ENCODE peak calls at places on chromosome 12, in seven cellular contexts. One of them, this sample, is unnamed.

GRCh38 chr12:6551063-6551461 is 4.8 kb downstream of the IFFO1 start:
- DNase-seq in activated T-helper 1 cell treated with Interleukin-2 at 50 U/mL for 16 hours: no peak
- DNase-seq in H9: peak
- DNase-seq in T follicular helper cell: no peak
- DNase-seq in stimulated activated CD8-positive, alpha-beta memory T cell treated with anti-CD3 and anti-CD28 coated beads, Interleukin-15, amount 100 ng/mL, for 24 hours: no peak
- DNase-seq in heart right ventricle: peak
- DNase-seq in GM10248: no peak
- DNase-seq in this sample: no peak

GRCh38 chr12:1790470-1790869 is 29.9 kb upstream of the LRTM2 start:
- DNase-seq in activated T-helper 1 cell treated with Interleukin-2 at 50 U/mL for 16 hours: no peak
- DNase-seq in H9: no peak
- DNase-seq in T follicular helper cell: no peak
- DNase-seq in stimulated activated CD8-positive, alpha-beta memory T cell treated with anti-CD3 and anti-CD28 coated beads, Interleukin-15, amount 100 ng/mL, for 24 hours: no peak
- DNase-seq in heart right ventricle: no peak
- DNase-seq in GM10248: no peak
- DNase-seq in this sample: no peak

GRCh38 chr12:8894378-8894777 is 19.9 kb upstream of the PHC1 start:
- DNase-seq in activated T-helper 1 cell treated with Interleukin-2 at 50 U/mL for 16 hours: no peak
- DNase-seq in H9: no peak
- DNase-seq in T follicular helper cell: no peak
- DNase-seq in stimulated activated CD8-positive, alpha-beta memory T cell treated with anti-CD3 and anti-CD28 coated beads, Interleukin-15, amount 100 ng/mL, for 24 hours: no peak
- DNase-seq in heart right ventricle: no peak
- DNase-seq in GM10248: no peak
- DNase-seq in this sample: no peak

GRCh38 chr12:94099191-94099983 is 49.0 kb upstream of the PLXNC1 start:
- DNase-seq in activated T-helper 1 cell treated with Interleukin-2 at 50 U/mL for 16 hours: no peak
- DNase-seq in H9: no peak
- DNase-seq in T follicular helper cell: no peak
- DNase-seq in stimulated activated CD8-positive, alpha-beta memory T cell treated with anti-CD3 and anti-CD28 coated beads, Interleukin-15, amount 100 ng/mL, for 24 hours: no peak
- DNase-seq in heart right ventricle: no peak
- DNase-seq in GM10248: no peak
- DNase-seq in this sample: peak

GRCh38 chr12:47978598-47978873 is 15.1 kb downstream of the TMEM106C start:
- DNase-seq in activated T-helper 1 cell treated with Interleukin-2 at 50 U/mL for 16 hours: no peak
- DNase-seq in H9: no peak
- DNase-seq in T follicular helper cell: no peak
- DNase-seq in stimulated activated CD8-positive, alpha-beta memory T cell treated with anti-CD3 and anti-CD28 coated beads, Interleukin-15, amount 100 ng/mL, for 24 hours: no peak
- DNase-seq in heart right ventricle: no peak
- DNase-seq in GM10248: no peak
- DNase-seq in this sample: no peak

GRCh38 chr12:56061982-56062381 is 18.0 kb upstream of the ERBB3 start:
- DNase-seq in activated T-helper 1 cell treated with Interleukin-2 at 50 U/mL for 16 hours: no peak
- DNase-seq in H9: no peak
- DNase-seq in T follicular helper cell: no peak
- DNase-seq in stimulated activated CD8-positive, alpha-beta memory T cell treated with anti-CD3 and anti-CD28 coated beads, Interleukin-15, amount 100 ng/mL, for 24 hours: no peak
- DNase-seq in heart right ventricle: no peak
- DNase-seq in GM10248: no peak
- DNase-seq in this sample: no peak

GRCh38 chr12:48980953-48981756 is 3.0 kb downstream of the WNT1 start:
- DNase-seq in activated T-helper 1 cell treated with Interleukin-2 at 50 U/mL for 16 hours: no peak
- DNase-seq in H9: no peak
- DNase-seq in T follicular helper cell: peak
- DNase-seq in stimulated activated CD8-positive, alpha-beta memory T cell treated with anti-CD3 and anti-CD28 coated beads, Interleukin-15, amount 100 ng/mL, for 24 hours: no peak
- DNase-seq in heart right ventricle: no peak
- DNase-seq in GM10248: peak
- DNase-seq in this sample: no peak

GRCh38 chr12:95286713-95287112 is 69.1 kb downstream of the VEZT start:
- DNase-seq in activated T-helper 1 cell treated with Interleukin-2 at 50 U/mL for 16 hours: no peak
- DNase-seq in H9: no peak
- DNase-seq in T follicular helper cell: no peak
- DNase-seq in stimulated activated CD8-positive, alpha-beta memory T cell treated with anti-CD3 and anti-CD28 coated beads, Interleukin-15, amount 100 ng/mL, for 24 hours: no peak
- DNase-seq in heart right ventricle: no peak
- DNase-seq in GM10248: no peak
- DNase-seq in this sample: no peak

GRCh38 chr12:100608776-100609175 is 35.3 kb downstream of the GAS2L3 start:
- DNase-seq in activated T-helper 1 cell treated with Interleukin-2 at 50 U/mL for 16 hours: no peak
- DNase-seq in H9: no peak
- DNase-seq in T follicular helper cell: no peak
- DNase-seq in stimulated activated CD8-positive, alpha-beta memory T cell treated with anti-CD3 and anti-CD28 coated beads, Interleukin-15, amount 100 ng/mL, for 24 hours: no peak
- DNase-seq in heart right ventricle: no peak
- DNase-seq in GM10248: no peak
- DNase-seq in this sample: no peak

GRCh38 chr12:2198088-2198501 is 145.3 kb downstream of the CACNA1C start:
- DNase-seq in activated T-helper 1 cell treated with Interleukin-2 at 50 U/mL for 16 hours: no peak
- DNase-seq in H9: peak
- DNase-seq in T follicular helper cell: no peak
- DNase-seq in stimulated activated CD8-positive, alpha-beta memory T cell treated with anti-CD3 and anti-CD28 coated beads, Interleukin-15, amount 100 ng/mL, for 24 hours: no peak
- DNase-seq in heart right ventricle: peak
- DNase-seq in GM10248: no peak
- DNase-seq in this sample: no peak

GRCh38 chr12:109494348-109494881 is 17.0 kb downstream of the UBE3B start:
- DNase-seq in activated T-helper 1 cell treated with Interleukin-2 at 50 U/mL for 16 hours: no peak
- DNase-seq in H9: no peak
- DNase-seq in T follicular helper cell: no peak
- DNase-seq in stimulated activated CD8-positive, alpha-beta memory T cell treated with anti-CD3 and anti-CD28 coated beads, Interleukin-15, amount 100 ng/mL, for 24 hours: no peak
- DNase-seq in heart right ventricle: no peak
- DNase-seq in GM10248: no peak
- DNase-seq in this sample: no peak

GRCh38 chr12:7951671-7952070 is 15.7 kb upstream of the SLC2A3 start:
- DNase-seq in activated T-helper 1 cell treated with Interleukin-2 at 50 U/mL for 16 hours: no peak
- DNase-seq in H9: no peak
- DNase-seq in T follicular helper cell: no peak
- DNase-seq in stimulated activated CD8-positive, alpha-beta memory T cell treated with anti-CD3 and anti-CD28 coated beads, Interleukin-15, amount 100 ng/mL, for 24 hours: no peak
- DNase-seq in heart right ventricle: no peak
- DNase-seq in GM10248: no peak
- DNase-seq in this sample: no peak

GRCh38 chr12:16299403-16299802 is 21.9 kb upstream of the SLC15A5 start:
- DNase-seq in activated T-helper 1 cell treated with Interleukin-2 at 50 U/mL for 16 hours: no peak
- DNase-seq in H9: no peak
- DNase-seq in T follicular helper cell: no peak
- DNase-seq in stimulated activated CD8-positive, alpha-beta memory T cell treated with anti-CD3 and anti-CD28 coated beads, Interleukin-15, amount 100 ng/mL, for 24 hours: no peak
- DNase-seq in heart right ventricle: no peak
- DNase-seq in GM10248: no peak
- DNase-seq in this sample: no peak

GRCh38 chr12:108805136-108805535 is 52.2 kb downstream of the SSH1 start:
- DNase-seq in activated T-helper 1 cell treated with Interleukin-2 at 50 U/mL for 16 hours: no peak
- DNase-seq in H9: no peak
- DNase-seq in T follicular helper cell: no peak
- DNase-seq in stimulated activated CD8-positive, alpha-beta memory T cell treated with anti-CD3 and anti-CD28 coated beads, Interleukin-15, amount 100 ng/mL, for 24 hours: no peak
- DNase-seq in heart right ventricle: no peak
- DNase-seq in GM10248: no peak
- DNase-seq in this sample: no peak

GRCh38 chr12:20309504-20310148 is 58.7 kb upstream of the PDE3A start:
- DNase-seq in activated T-helper 1 cell treated with Interleukin-2 at 50 U/mL for 16 hours: no peak
- DNase-seq in H9: no peak
- DNase-seq in T follicular helper cell: no peak
- DNase-seq in stimulated activated CD8-positive, alpha-beta memory T cell treated with anti-CD3 and anti-CD28 coated beads, Interleukin-15, amount 100 ng/mL, for 24 hours: no peak
- DNase-seq in heart right ventricle: peak
- DNase-seq in GM10248: no peak
- DNase-seq in this sample: no peak

GRCh38 chr12:65879878-65880277 is 55.6 kb downstream of the HMGA2 start:
- DNase-seq in activated T-helper 1 cell treated with Interleukin-2 at 50 U/mL for 16 hours: no peak
- DNase-seq in H9: no peak
- DNase-seq in T follicular helper cell: no peak
- DNase-seq in stimulated activated CD8-positive, alpha-beta memory T cell treated with anti-CD3 and anti-CD28 coated beads, Interleukin-15, amount 100 ng/mL, for 24 hours: no peak
- DNase-seq in heart right ventricle: no peak
- DNase-seq in GM10248: no peak
- DNase-seq in this sample: no peak

GRCh38 chr12:110373962-110374611 is 29.4 kb downstream of the ANAPC7 start:
- DNase-seq in activated T-helper 1 cell treated with Interleukin-2 at 50 U/mL for 16 hours: no peak
- DNase-seq in H9: no peak
- DNase-seq in T follicular helper cell: no peak
- DNase-seq in stimulated activated CD8-positive, alpha-beta memory T cell treated with anti-CD3 and anti-CD28 coated beads, Interleukin-15, amount 100 ng/mL, for 24 hours: no peak
- DNase-seq in heart right ventricle: no peak
- DNase-seq in GM10248: no peak
- DNase-seq in this sample: no peak

GRCh38 chr12:1705774-1706173 is 14.9 kb downstream of the ADIPOR2 start:
- DNase-seq in activated T-helper 1 cell treated with Interleukin-2 at 50 U/mL for 16 hours: no peak
- DNase-seq in H9: no peak
- DNase-seq in T follicular helper cell: no peak
- DNase-seq in stimulated activated CD8-positive, alpha-beta memory T cell treated with anti-CD3 and anti-CD28 coated beads, Interleukin-15, amount 100 ng/mL, for 24 hours: no peak
- DNase-seq in heart right ventricle: no peak
- DNase-seq in GM10248: no peak
- DNase-seq in this sample: no peak

GRCh38 chr12:51189790-51190355 is 16.9 kb upstream of the TFCP2 start:
- DNase-seq in activated T-helper 1 cell treated with Interleukin-2 at 50 U/mL for 16 hours: no peak
- DNase-seq in H9: no peak
- DNase-seq in T follicular helper cell: no peak
- DNase-seq in stimulated activated CD8-positive, alpha-beta memory T cell treated with anti-CD3 and anti-CD28 coated beads, Interleukin-15, amount 100 ng/mL, for 24 hours: no peak
- DNase-seq in heart right ventricle: no peak
- DNase-seq in GM10248: no peak
- DNase-seq in this sample: no peak

GRCh38 chr12:113248842-113249435 is 27.7 kb downstream of the TPCN1 start:
- DNase-seq in activated T-helper 1 cell treated with Interleukin-2 at 50 U/mL for 16 hours: no peak
- DNase-seq in H9: no peak
- DNase-seq in T follicular helper cell: no peak
- DNase-seq in stimulated activated CD8-positive, alpha-beta memory T cell treated with anti-CD3 and anti-CD28 coated beads, Interleukin-15, amount 100 ng/mL, for 24 hours: no peak
- DNase-seq in heart right ventricle: no peak
- DNase-seq in GM10248: no peak
- DNase-seq in this sample: no peak

GRCh38 chr12:3061129-3061857 is 15.9 kb upstream of the TSPAN9 start:
- DNase-seq in activated T-helper 1 cell treated with Interleukin-2 at 50 U/mL for 16 hours: no peak
- DNase-seq in H9: no peak
- DNase-seq in T follicular helper cell: no peak
- DNase-seq in stimulated activated CD8-positive, alpha-beta memory T cell treated with anti-CD3 and anti-CD28 coated beads, Interleukin-15, amount 100 ng/mL, for 24 hours: no peak
- DNase-seq in heart right ventricle: no peak
- DNase-seq in GM10248: no peak
- DNase-seq in this sample: no peak

GRCh38 chr12:87866602-87867292 is 162.5 kb downstream of the C12orf50 start:
- DNase-seq in activated T-helper 1 cell treated with Interleukin-2 at 50 U/mL for 16 hours: no peak
- DNase-seq in H9: peak
- DNase-seq in T follicular helper cell: no peak
- DNase-seq in stimulated activated CD8-positive, alpha-beta memory T cell treated with anti-CD3 and anti-CD28 coated beads, Interleukin-15, amount 100 ng/mL, for 24 hours: no peak
- DNase-seq in heart right ventricle: no peak
- DNase-seq in GM10248: no peak
- DNase-seq in this sample: no peak

GRCh38 chr12:5088586-5089264 is 45.0 kb downstream of the KCNA5 start:
- DNase-seq in activated T-helper 1 cell treated with Interleukin-2 at 50 U/mL for 16 hours: no peak
- DNase-seq in H9: no peak
- DNase-seq in T follicular helper cell: no peak
- DNase-seq in stimulated activated CD8-positive, alpha-beta memory T cell treated with anti-CD3 and anti-CD28 coated beads, Interleukin-15, amount 100 ng/mL, for 24 hours: no peak
- DNase-seq in heart right ventricle: no peak
- DNase-seq in GM10248: no peak
- DNase-seq in this sample: no peak

GRCh38 chr12:11968516-11968915 is 102.2 kb upstream of the BCL2L14 start:
- DNase-seq in activated T-helper 1 cell treated with Interleukin-2 at 50 U/mL for 16 hours: no peak
- DNase-seq in H9: no peak
- DNase-seq in T follicular helper cell: no peak
- DNase-seq in stimulated activated CD8-positive, alpha-beta memory T cell treated with anti-CD3 and anti-CD28 coated beads, Interleukin-15, amount 100 ng/mL, for 24 hours: no peak
- DNase-seq in heart right ventricle: no peak
- DNase-seq in GM10248: no peak
- DNase-seq in this sample: no peak

GRCh38 chr12:67042697-67043131 is 226.4 kb upstream of the CAND1 start:
- DNase-seq in activated T-helper 1 cell treated with Interleukin-2 at 50 U/mL for 16 hours: no peak
- DNase-seq in H9: peak
- DNase-seq in T follicular helper cell: no peak
- DNase-seq in stimulated activated CD8-positive, alpha-beta memory T cell treated with anti-CD3 and anti-CD28 coated beads, Interleukin-15, amount 100 ng/mL, for 24 hours: no peak
- DNase-seq in heart right ventricle: no peak
- DNase-seq in GM10248: no peak
- DNase-seq in this sample: peak

GRCh38 chr12:120669055-120669828 is 17.7 kb upstream of the MLEC start:
- DNase-seq in activated T-helper 1 cell treated with Interleukin-2 at 50 U/mL for 16 hours: no peak
- DNase-seq in H9: peak
- DNase-seq in T follicular helper cell: no peak
- DNase-seq in stimulated activated CD8-positive, alpha-beta memory T cell treated with anti-CD3 and anti-CD28 coated beads, Interleukin-15, amount 100 ng/mL, for 24 hours: no peak
- DNase-seq in heart right ventricle: no peak
- DNase-seq in GM10248: no peak
- DNase-seq in this sample: no peak

GRCh38 chr12:5267603-5268423 is 164.1 kb upstream of the NTF3 start:
- DNase-seq in activated T-helper 1 cell treated with Interleukin-2 at 50 U/mL for 16 hours: no peak
- DNase-seq in H9: no peak
- DNase-seq in T follicular helper cell: no peak
- DNase-seq in stimulated activated CD8-positive, alpha-beta memory T cell treated with anti-CD3 and anti-CD28 coated beads, Interleukin-15, amount 100 ng/mL, for 24 hours: no peak
- DNase-seq in heart right ventricle: no peak
- DNase-seq in GM10248: no peak
- DNase-seq in this sample: no peak

GRCh38 chr12:2465681-2466080 is 329.1 kb upstream of the FKBP4 start:
- DNase-seq in activated T-helper 1 cell treated with Interleukin-2 at 50 U/mL for 16 hours: no peak
- DNase-seq in H9: no peak
- DNase-seq in T follicular helper cell: no peak
- DNase-seq in stimulated activated CD8-positive, alpha-beta memory T cell treated with anti-CD3 and anti-CD28 coated beads, Interleukin-15, amount 100 ng/mL, for 24 hours: no peak
- DNase-seq in heart right ventricle: no peak
- DNase-seq in GM10248: no peak
- DNase-seq in this sample: no peak

GRCh38 chr12:5440973-5441372 is 9.1 kb downstream of the NTF3 start:
- DNase-seq in activated T-helper 1 cell treated with Interleukin-2 at 50 U/mL for 16 hours: no peak
- DNase-seq in H9: no peak
- DNase-seq in T follicular helper cell: no peak
- DNase-seq in stimulated activated CD8-positive, alpha-beta memory T cell treated with anti-CD3 and anti-CD28 coated beads, Interleukin-15, amount 100 ng/mL, for 24 hours: no peak
- DNase-seq in heart right ventricle: no peak
- DNase-seq in GM10248: no peak
- DNase-seq in this sample: no peak

GRCh38 chr12:65654230-65654629 is 170.1 kb upstream of the HMGA2 start:
- DNase-seq in activated T-helper 1 cell treated with Interleukin-2 at 50 U/mL for 16 hours: no peak
- DNase-seq in H9: no peak
- DNase-seq in T follicular helper cell: no peak
- DNase-seq in stimulated activated CD8-positive, alpha-beta memory T cell treated with anti-CD3 and anti-CD28 coated beads, Interleukin-15, amount 100 ng/mL, for 24 hours: no peak
- DNase-seq in heart right ventricle: no peak
- DNase-seq in GM10248: no peak
- DNase-seq in this sample: no peak

GRCh38 chr12:19624401-19624930 is 185.2 kb downstream of the AEBP2 start:
- DNase-seq in activated T-helper 1 cell treated with Interleukin-2 at 50 U/mL for 16 hours: no peak
- DNase-seq in H9: no peak
- DNase-seq in T follicular helper cell: no peak
- DNase-seq in stimulated activated CD8-positive, alpha-beta memory T cell treated with anti-CD3 and anti-CD28 coated beads, Interleukin-15, amount 100 ng/mL, for 24 hours: no peak
- DNase-seq in heart right ventricle: no peak
- DNase-seq in GM10248: no peak
- DNase-seq in this sample: no peak

GRCh38 chr12:13234045-13234641 is 37.6 kb downstream of the EMP1 start:
- DNase-seq in activated T-helper 1 cell treated with Interleukin-2 at 50 U/mL for 16 hours: no peak
- DNase-seq in H9: peak
- DNase-seq in T follicular helper cell: peak
- DNase-seq in stimulated activated CD8-positive, alpha-beta memory T cell treated with anti-CD3 and anti-CD28 coated beads, Interleukin-15, amount 100 ng/mL, for 24 hours: no peak
- DNase-seq in heart right ventricle: peak
- DNase-seq in GM10248: peak
- DNase-seq in this sample: no peak

GRCh38 chr12:15720299-15720698 is 68.9 kb downstream of the EPS8 start:
- DNase-seq in activated T-helper 1 cell treated with Interleukin-2 at 50 U/mL for 16 hours: no peak
- DNase-seq in H9: no peak
- DNase-seq in T follicular helper cell: no peak
- DNase-seq in stimulated activated CD8-positive, alpha-beta memory T cell treated with anti-CD3 and anti-CD28 coated beads, Interleukin-15, amount 100 ng/mL, for 24 hours: no peak
- DNase-seq in heart right ventricle: no peak
- DNase-seq in GM10248: no peak
- DNase-seq in this sample: no peak

GRCh38 chr12:108270035-108270840 is 68.9 kb downstream of the CMKLR1 start:
- DNase-seq in activated T-helper 1 cell treated with Interleukin-2 at 50 U/mL for 16 hours: no peak
- DNase-seq in H9: no peak
- DNase-seq in T follicular helper cell: no peak
- DNase-seq in stimulated activated CD8-positive, alpha-beta memory T cell treated with anti-CD3 and anti-CD28 coated beads, Interleukin-15, amount 100 ng/mL, for 24 hours: no peak
- DNase-seq in heart right ventricle: no peak
- DNase-seq in GM10248: no peak
- DNase-seq in this sample: no peak

GRCh38 chr12:82609234-82609914 is 77.3 kb upstream of the TMTC2 start:
- DNase-seq in activated T-helper 1 cell treated with Interleukin-2 at 50 U/mL for 16 hours: no peak
- DNase-seq in H9: no peak
- DNase-seq in T follicular helper cell: no peak
- DNase-seq in stimulated activated CD8-positive, alpha-beta memory T cell treated with anti-CD3 and anti-CD28 coated beads, Interleukin-15, amount 100 ng/mL, for 24 hours: no peak
- DNase-seq in heart right ventricle: no peak
- DNase-seq in GM10248: no peak
- DNase-seq in this sample: no peak

GRCh38 chr12:123990512-123990911 is 17.5 kb downstream of the ZNF664 start:
- DNase-seq in activated T-helper 1 cell treated with Interleukin-2 at 50 U/mL for 16 hours: no peak
- DNase-seq in H9: no peak
- DNase-seq in T follicular helper cell: no peak
- DNase-seq in stimulated activated CD8-positive, alpha-beta memory T cell treated with anti-CD3 and anti-CD28 coated beads, Interleukin-15, amount 100 ng/mL, for 24 hours: no peak
- DNase-seq in heart right ventricle: peak
- DNase-seq in GM10248: no peak
- DNase-seq in this sample: no peak

This sample was measured in NCI-H1105.